ENCODE peak calls at places on chromosomes 12 and 14, in nine cellular contexts. M is NCI-H2171, V is islet precursor cell, F is AML-193, B is HepG2, T is activated gamma-delta T cell, I is HTR-8/SVneo, R is brain pericyte, X is dermis microvascular lymphatic vessel endothelial cell. O is an unnamed sample.

GRCh38 chr12:69087986-69088385 is 151.4 kb upstream of the CPSF6 start:
- DNase-seq in M (no peak), V (no peak), F (no peak), B (no peak), T (no peak), I (no peak), R (no peak), X (no peak), O (no peak)

GRCh38 chr14:102954081-102954789 is 31.8 kb downstream of the AMN start:
- DNase-seq in M (no peak), V (no peak), F (no peak), B (no peak), T (no peak), I (no peak), R (no peak), X (no peak), O (no peak)

GRCh38 chr14:52879958-52880357 is 70.9 kb downstream of the FERMT2 start:
- DNase-seq in M (no peak), V (no peak), F (no peak), B (no peak), T (no peak), I (no peak), R (no peak), X (no peak), O (no peak)

GRCh38 chr14:22112004-22112403 is 438.4 kb upstream of the OR4E1 start:
- DNase-seq in M (no peak), V (no peak), F (peak), B (peak), T (no peak), I (no peak), R (no peak), X (peak), O (no peak)

GRCh38 chr14:90963343-90963742 is 97.1 kb downstream of the RPS6KA5 start:
- DNase-seq in M (no peak), V (no peak), F (no peak), B (no peak), T (no peak), I (no peak), R (no peak), X (no peak), O (no peak)

GRCh38 chr14:61388173-61388975 is 67.0 kb downstream of the PRKCH start:
- DNase-seq in M (no peak), V (peak), F (no peak), B (no peak), T (peak), I (peak), R (no peak), X (peak), O (peak)

GRCh38 chr14:105252552-105253328 is 4.4 kb downstream of the BTBD6 start:
- DNase-seq in M (no peak), V (no peak), F (no peak), B (no peak), T (no peak), I (no peak), R (no peak), X (no peak), O (no peak)

GRCh38 chr14:105013150-105013787 is 7.6 kb downstream of the CDCA4 start:
- DNase-seq in M (peak), V (no peak), F (no peak), B (no peak), T (no peak), I (no peak), R (no peak), X (peak), O (no peak)

GRCh38 chr12:80044694-80045046 is 54.7 kb upstream of the OTOGL start:
- DNase-seq in M (no peak), V (no peak), F (no peak), B (no peak), T (no peak), I (peak), R (no peak), X (peak), O (no peak)

GRCh38 chr14:21269252-21270046 is at the start of gene HNRNPC:
- DNase-seq in M (peak), V (peak), F (peak), B (peak), T (peak), I (peak), R (peak), X (peak), O (peak)

O was measured in NCI-H524 treated with DMSO at 0.1 percent for 48 hours.